ENCODE peak calls at places on chromosomes 11 and 22, in five cellular contexts. J is nephron progenitor cell, X is GM10248, G is testis, N is psoas muscle. K is an unnamed sample.

GRCh38 chr22:33210129-33210784 is 152.1 kb upstream of the SYN3 start:
- DNase-seq in J (peak), X (peak), G (peak), N (no peak), K (peak)

GRCh38 chr11:94574193-94574961 is 7.2 kb downstream of the PIWIL4 start:
- DNase-seq in J (no peak), X (no peak), G (no peak), N (peak), K (no peak)

GRCh38 chr22:49993649-49994360 is 18.8 kb downstream of the IL17REL start:
- DNase-seq in J (no peak), X (no peak), G (no peak), N (no peak), K (no peak)

GRCh38 chr22:32612834-32613233 is 138.2 kb downstream of the FBXO7 start:
- DNase-seq in J (no peak), X (no peak), G (no peak), N (no peak), K (no peak)

GRCh38 chr11:72471005-72471898 is 36.9 kb upstream of the CLPB start:
- DNase-seq in J (peak), X (peak), G (peak), N (peak), K (peak)

GRCh38 chr11:119218141-119218878 is 12.2 kb downstream of the CBL start:
- DNase-seq in J (no peak), X (no peak), G (no peak), N (no peak), K (no peak)

GRCh38 chr22:36790648-36791047 is 14.7 kb upstream of the IFT27 start:
- DNase-seq in J (no peak), X (peak), G (no peak), N (no peak), K (no peak)

GRCh38 chr11:29629281-29629680 is 387.5 kb downstream of the KCNA4 start:
- DNase-seq in J (no peak), X (no peak), G (no peak), N (no peak), K (no peak)

GRCh38 chr22:43829904-43830851 is 18.1 kb upstream of the EFCAB6 start:
- DNase-seq in J (no peak), X (no peak), G (peak), N (peak), K (no peak)

GRCh38 chr11:79087238-79087956 is 353.4 kb downstream of the TENM4 start:
- DNase-seq in J (peak), X (no peak), G (no peak), N (no peak), K (no peak)

GRCh38 chr11:19437760-19438159 is 197.0 kb upstream of the E2F8 start:
- DNase-seq in J (no peak), X (no peak), G (no peak), N (no peak), K (no peak)

GRCh38 chr22:50160947-50161346 is 9.6 kb upstream of the PANX2 start:
- DNase-seq in J (no peak), X (no peak), G (no peak), N (no peak), K (no peak)

GRCh38 chr11:95338430-95338991 is 107.5 kb upstream of the SESN3 start:
- DNase-seq in J (no peak), X (no peak), G (peak), N (peak), K (no peak)

GRCh38 chr11:68027667-68028066 is 2.8 kb upstream of the NDUFS8 start:
- DNase-seq in J (no peak), X (no peak), G (no peak), N (no peak), K (no peak)

GRCh38 chr11:64305691-64306562 is 603 bp downstream of the ESRRA start:
- DNase-seq in J (peak), X (peak), G (peak), N (peak), K (peak)

GRCh38 chr11:119739021-119739703 is 10.2 kb upstream of the NECTIN1 start:
- DNase-seq in J (no peak), X (no peak), G (no peak), N (no peak), K (no peak)

GRCh38 chr11:77047007-77047927 is 13.1 kb downstream of the B3GNT6 start:
- DNase-seq in J (peak), X (peak), G (peak), N (peak), K (peak)
- TF ChIP-seq CTCF in J (peak), X (peak), G (peak), N (peak), K (peak)

GRCh38 chr22:29883045-29883830 is at the start of gene MTMR3:
- DNase-seq in J (peak), X (peak), G (peak), N (peak), K (peak)

GRCh38 chr22:29882716-29883044 is 294 bp upstream of the MTMR3 start:
- DNase-seq in J (no peak), X (no peak), G (no peak), N (no peak), K (no peak)

GRCh38 chr22:29886601-29887000 is 3.6 kb downstream of the MTMR3 start:
- DNase-seq in J (no peak), X (no peak), G (no peak), N (no peak), K (no peak)

GRCh38 chr22:29885610-29886009 is 2.6 kb downstream of the MTMR3 start:
- DNase-seq in J (no peak), X (no peak), G (no peak), N (no peak), K (no peak)

GRCh38 chr22:29883831-29884139 is 811 bp downstream of the MTMR3 start:
- DNase-seq in J (no peak), X (no peak), G (no peak), N (no peak), K (no peak)
- TF ChIP-seq CTCF in J (no peak), X (no peak), G (no peak), N (no peak), K (no peak)

GRCh38 chr22:39450258-39450955 is 6.4 kb upstream of the MGAT3 start:
- DNase-seq in J (no peak), X (no peak), G (no peak), N (no peak), K (no peak)

GRCh38 chr22:39449708-39450107 is 7.1 kb upstream of the MGAT3 start:
- DNase-seq in J (no peak), X (no peak), G (no peak), N (no peak), K (no peak)

GRCh38 chr22:39444937-39445465 is 11.8 kb upstream of the MGAT3 start:
- DNase-seq in J (no peak), X (no peak), G (no peak), N (no peak), K (no peak)

GRCh38 chr22:39446239-39446721 is 10.5 kb upstream of the MGAT3 start:
- DNase-seq in J (no peak), X (peak), G (no peak), N (no peak), K (no peak)

GRCh38 chr22:39448205-39449054 is 8.4 kb upstream of the MGAT3 start:
- DNase-seq in J (no peak), X (no peak), G (no peak), N (no peak), K (no peak)
- TF ChIP-seq CTCF in J (no peak), X (no peak), G (no peak), N (no peak), K (no peak)

GRCh38 chr11:106415510-106415909 is 338.0 kb downstream of the AASDHPPT start:
- DNase-seq in J (no peak), X (no peak), G (no peak), N (no peak), K (no peak)
- TF ChIP-seq CTCF in J (no peak), X (no peak), G (no peak), N (no peak), K (peak)

GRCh38 chr11:133821776-133822175 is 23.5 kb downstream of the SPATA19 start:
- DNase-seq in J (peak), X (peak), G (peak), N (no peak), K (peak)
- TF ChIP-seq CTCF in J (peak), X (peak), G (peak), N (peak), K (peak)

GRCh38 chr11:12052676-12053605 is 44.5 kb upstream of the DKK3 start:
- DNase-seq in J (no peak), X (no peak), G (no peak), N (no peak), K (no peak)
- TF ChIP-seq CTCF in J (no peak), X (no peak), G (no peak), N (no peak), K (peak)

GRCh38 chr11:70759846-70760245 is 361.5 kb downstream of the CTTN start:
- DNase-seq in J (no peak), X (no peak), G (no peak), N (no peak), K (no peak)

GRCh38 chr11:70761906-70762196 is 363.5 kb downstream of the CTTN start:
- DNase-seq in J (no peak), X (no peak), G (no peak), N (no peak), K (no peak)

GRCh38 chr11:70762810-70763209 is 364.5 kb downstream of the CTTN start:
- DNase-seq in J (no peak), X (no peak), G (no peak), N (no peak), K (no peak)

GRCh38 chr11:70760416-70761020 is 362.2 kb downstream of the CTTN start:
- DNase-seq in J (no peak), X (no peak), G (no peak), N (no peak), K (no peak)

DNA sequence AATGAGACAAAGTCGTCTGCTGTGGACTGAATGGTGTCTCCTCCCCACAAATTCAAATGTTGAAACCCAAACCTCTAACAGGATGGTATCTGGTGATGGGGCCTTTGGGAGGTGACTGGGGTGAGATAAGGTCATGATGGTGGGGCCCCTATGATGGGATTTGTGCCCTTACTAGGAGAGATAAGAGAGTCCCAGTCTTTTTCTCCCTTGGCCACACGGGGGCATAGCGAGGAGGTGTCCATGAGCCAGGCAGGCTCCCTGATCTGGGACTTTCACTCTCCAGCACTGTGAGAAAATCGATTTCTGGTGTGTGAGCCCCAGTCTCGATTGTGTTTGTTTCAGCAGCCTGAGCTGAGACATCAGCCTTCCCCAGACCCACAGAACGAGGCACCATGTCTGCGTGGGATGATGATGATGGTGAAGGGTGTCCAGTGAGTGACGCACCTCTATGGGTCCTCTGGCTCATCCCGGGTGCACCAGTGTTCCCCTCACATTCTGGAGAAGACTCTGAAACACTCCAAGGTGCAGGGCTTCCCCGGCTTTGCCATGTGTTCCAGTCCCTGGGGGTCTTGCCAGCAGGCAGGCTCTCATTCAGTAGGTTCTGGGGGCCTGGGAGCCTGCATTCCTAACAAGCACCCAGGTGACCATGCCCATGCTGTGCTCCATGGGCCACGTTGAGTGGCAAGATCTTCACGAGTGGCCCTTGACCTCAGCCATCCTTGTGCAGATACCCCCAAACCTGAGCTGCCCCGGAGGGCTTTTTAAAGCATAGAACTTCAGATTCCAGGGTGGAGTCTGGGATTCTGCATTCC is 363.0 kb downstream of the CTTN start:
- DNase-seq in J (no peak), X (no peak), G (no peak), N (no peak), K (no peak)
- TF ChIP-seq CTCF in J (no peak), X (no peak), G (no peak), N (no peak), K (no peak)

DNA sequence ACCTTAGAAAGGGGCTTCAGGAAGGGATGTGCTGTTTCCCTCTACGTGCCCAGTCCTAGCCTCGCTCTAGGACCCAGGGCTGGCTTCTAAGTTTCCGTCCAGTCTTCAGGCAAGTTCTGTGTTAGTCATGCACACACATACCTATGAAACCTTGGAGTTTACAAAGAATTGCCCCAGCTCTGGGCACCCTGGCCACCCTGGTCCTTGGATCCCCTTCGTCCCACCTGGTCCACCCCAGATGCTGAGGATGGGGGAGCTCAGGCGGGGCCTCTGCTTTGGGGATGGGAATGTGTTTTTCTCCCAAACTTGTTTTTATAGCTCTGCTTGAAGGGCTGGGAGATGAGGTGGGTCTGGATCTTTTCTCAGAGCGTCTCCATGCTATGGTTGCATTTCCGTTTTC is 2.2 kb upstream of the TAGLN start:
- DNase-seq in J (no peak), X (no peak), G (no peak), N (no peak), K (no peak)
- TF ChIP-seq CTCF in J (no peak), X (no peak), G (no peak), N (no peak), K (no peak)

GRCh38 chr11:27192184-27192583 is 151.6 kb downstream of the BBOX1 start:
- DNase-seq in J (no peak), X (no peak), G (no peak), N (no peak), K (no peak)
- TF ChIP-seq CTCF in J (no peak), X (no peak), G (no peak), N (no peak), K (no peak)

K was measured in progenitor cell of endocrine pancreas.